ENCODE peak calls at places on chromosomes 1 and 21, in six cellular contexts. One of them, this sample, is unnamed.

GRCh38 chr21:41153443-41153842 is 14.5 kb upstream of the BACE2 start:
- DNase-seq in PC-3: no peak
- DNase-seq in left ventricle myocardium inferior: no peak
- DNase-seq in brain microvascular endothelial cell: no peak
- DNase-seq in fibroblast of lung: no peak
- DNase-seq in thoracic aorta: no peak
- DNase-seq in this sample: no peak

GRCh38 chr1:180881806-180882509 is 30.7 kb upstream of the KIAA1614 start:
- DNase-seq in PC-3: peak
- DNase-seq in left ventricle myocardium inferior: no peak
- DNase-seq in brain microvascular endothelial cell: no peak
- DNase-seq in fibroblast of lung: peak
- DNase-seq in thoracic aorta: no peak
- DNase-seq in this sample: no peak

GRCh38 chr1:187001198-187001904 is 172.6 kb downstream of the PLA2G4A start:
- DNase-seq in PC-3: peak
- DNase-seq in left ventricle myocardium inferior: no peak
- DNase-seq in brain microvascular endothelial cell: peak
- DNase-seq in fibroblast of lung: peak
- DNase-seq in thoracic aorta: no peak
- DNase-seq in this sample: no peak

GRCh38 chr1:40315239-40315794 is 1.8 kb downstream of the COL9A2 start:
- DNase-seq in PC-3: peak
- DNase-seq in left ventricle myocardium inferior: peak
- DNase-seq in brain microvascular endothelial cell: peak
- DNase-seq in fibroblast of lung: peak
- DNase-seq in thoracic aorta: peak
- DNase-seq in this sample: peak

GRCh38 chr1:242425232-242425631 is 99.3 kb downstream of the PLD5 start:
- DNase-seq in PC-3: peak
- DNase-seq in left ventricle myocardium inferior: no peak
- DNase-seq in brain microvascular endothelial cell: peak
- DNase-seq in fibroblast of lung: no peak
- DNase-seq in thoracic aorta: no peak
- DNase-seq in this sample: no peak

GRCh38 chr1:154179951-154180687 is 11.8 kb downstream of the TPM3 start:
- DNase-seq in PC-3: no peak
- DNase-seq in left ventricle myocardium inferior: no peak
- DNase-seq in brain microvascular endothelial cell: no peak
- DNase-seq in fibroblast of lung: no peak
- DNase-seq in thoracic aorta: no peak
- DNase-seq in this sample: no peak

GRCh38 chr1:213171711-213172110 is 120.7 kb downstream of the RPS6KC1 start:
- DNase-seq in PC-3: no peak
- DNase-seq in left ventricle myocardium inferior: no peak
- DNase-seq in brain microvascular endothelial cell: no peak
- DNase-seq in fibroblast of lung: no peak
- DNase-seq in thoracic aorta: no peak
- DNase-seq in this sample: no peak

GRCh38 chr1:227357229-227358078 is 39.2 kb upstream of the CDC42BPA start:
- DNase-seq in PC-3: peak
- DNase-seq in left ventricle myocardium inferior: peak
- DNase-seq in brain microvascular endothelial cell: peak
- DNase-seq in fibroblast of lung: peak
- DNase-seq in thoracic aorta: no peak
- DNase-seq in this sample: peak

GRCh38 chr1:231720652-231721325 is 94.2 kb downstream of the DISC1 start:
- DNase-seq in PC-3: no peak
- DNase-seq in left ventricle myocardium inferior: no peak
- DNase-seq in brain microvascular endothelial cell: no peak
- DNase-seq in fibroblast of lung: no peak
- DNase-seq in thoracic aorta: no peak
- DNase-seq in this sample: no peak

GRCh38 chr1:196723325-196724185 is 51.1 kb upstream of the CFHR3 start:
- DNase-seq in PC-3: peak
- DNase-seq in left ventricle myocardium inferior: no peak
- DNase-seq in brain microvascular endothelial cell: peak
- DNase-seq in fibroblast of lung: peak
- DNase-seq in thoracic aorta: no peak
- DNase-seq in this sample: no peak

GRCh38 chr1:20440785-20441200 is 45.2 kb downstream of the CAMK2N1 start:
- DNase-seq in PC-3: peak
- DNase-seq in left ventricle myocardium inferior: peak
- DNase-seq in brain microvascular endothelial cell: peak
- DNase-seq in fibroblast of lung: peak
- DNase-seq in thoracic aorta: no peak
- DNase-seq in this sample: no peak

GRCh38 chr1:65020774-65021173 is 54.4 kb upstream of the JAK1 start:
- DNase-seq in PC-3: peak
- DNase-seq in left ventricle myocardium inferior: no peak
- DNase-seq in brain microvascular endothelial cell: no peak
- DNase-seq in fibroblast of lung: peak
- DNase-seq in thoracic aorta: no peak
- DNase-seq in this sample: no peak

GRCh38 chr1:202599669-202600431 is 110.4 kb downstream of the SYT2 start:
- DNase-seq in PC-3: peak
- DNase-seq in left ventricle myocardium inferior: peak
- DNase-seq in brain microvascular endothelial cell: peak
- DNase-seq in fibroblast of lung: peak
- DNase-seq in thoracic aorta: no peak
- DNase-seq in this sample: no peak

GRCh38 chr1:2214541-2215241 is 13.4 kb upstream of the SKI start:
- DNase-seq in PC-3: no peak
- DNase-seq in left ventricle myocardium inferior: peak
- DNase-seq in brain microvascular endothelial cell: no peak
- DNase-seq in fibroblast of lung: peak
- DNase-seq in thoracic aorta: no peak
- DNase-seq in this sample: peak

GRCh38 chr1:71796044-71796443 is 486.3 kb downstream of the NEGR1 start:
- DNase-seq in PC-3: peak
- DNase-seq in left ventricle myocardium inferior: no peak
- DNase-seq in brain microvascular endothelial cell: no peak
- DNase-seq in fibroblast of lung: no peak
- DNase-seq in thoracic aorta: no peak
- DNase-seq in this sample: no peak

GRCh38 chr1:113170519-113170918 is 97.5 kb downstream of the LRIG2 start:
- DNase-seq in PC-3: no peak
- DNase-seq in left ventricle myocardium inferior: no peak
- DNase-seq in brain microvascular endothelial cell: no peak
- DNase-seq in fibroblast of lung: no peak
- DNase-seq in thoracic aorta: no peak
- DNase-seq in this sample: no peak

GRCh38 chr1:220219136-220219442 is 53.2 kb downstream of the RAB3GAP2 start:
- DNase-seq in PC-3: no peak
- DNase-seq in left ventricle myocardium inferior: no peak
- DNase-seq in brain microvascular endothelial cell: no peak
- DNase-seq in fibroblast of lung: no peak
- DNase-seq in thoracic aorta: no peak
- DNase-seq in this sample: no peak

GRCh38 chr1:869499-870244 is 54.1 kb upstream of the SAMD11 start:
- DNase-seq in PC-3: peak
- DNase-seq in left ventricle myocardium inferior: peak
- DNase-seq in brain microvascular endothelial cell: no peak
- DNase-seq in fibroblast of lung: peak
- DNase-seq in thoracic aorta: no peak
- DNase-seq in this sample: no peak

GRCh38 chr1:68745006-68745405 is 248.1 kb upstream of the DEPDC1 start:
- DNase-seq in PC-3: no peak
- DNase-seq in left ventricle myocardium inferior: no peak
- DNase-seq in brain microvascular endothelial cell: no peak
- DNase-seq in fibroblast of lung: peak
- DNase-seq in thoracic aorta: no peak
- DNase-seq in this sample: no peak

GRCh38 chr1:9417695-9418094 is 121.6 kb upstream of the SLC25A33 start:
- DNase-seq in PC-3: no peak
- DNase-seq in left ventricle myocardium inferior: no peak
- DNase-seq in brain microvascular endothelial cell: no peak
- DNase-seq in fibroblast of lung: no peak
- DNase-seq in thoracic aorta: no peak
- DNase-seq in this sample: no peak

GRCh38 chr1:201448981-201449380 is 20.0 kb downstream of the PHLDA3 start:
- DNase-seq in PC-3: no peak
- DNase-seq in left ventricle myocardium inferior: no peak
- DNase-seq in brain microvascular endothelial cell: no peak
- DNase-seq in fibroblast of lung: no peak
- DNase-seq in thoracic aorta: no peak
- DNase-seq in this sample: no peak

GRCh38 chr1:99943238-99943794 is 26.5 kb upstream of the SLC35A3 start:
- DNase-seq in PC-3: peak
- DNase-seq in left ventricle myocardium inferior: no peak
- DNase-seq in brain microvascular endothelial cell: peak
- DNase-seq in fibroblast of lung: peak
- DNase-seq in thoracic aorta: no peak
- DNase-seq in this sample: no peak
- TF ChIP-seq CTCF in PC-3: no peak
- TF ChIP-seq CTCF in left ventricle myocardium inferior: no peak
- TF ChIP-seq CTCF in brain microvascular endothelial cell: no peak
- TF ChIP-seq CTCF in fibroblast of lung: no peak
- TF ChIP-seq CTCF in thoracic aorta: no peak
- TF ChIP-seq CTCF in this sample: no peak

GRCh38 chr1:91881280-91881679 is 4.7 kb downstream of the TGFBR3 start:
- DNase-seq in PC-3: no peak
- DNase-seq in left ventricle myocardium inferior: no peak
- DNase-seq in brain microvascular endothelial cell: no peak
- DNase-seq in fibroblast of lung: no peak
- DNase-seq in thoracic aorta: no peak
- DNase-seq in this sample: no peak

GRCh38 chr1:91884459-91885290 is 1.3 kb downstream of the TGFBR3 start:
- DNase-seq in PC-3: peak
- DNase-seq in left ventricle myocardium inferior: peak
- DNase-seq in brain microvascular endothelial cell: no peak
- DNase-seq in fibroblast of lung: peak
- DNase-seq in thoracic aorta: no peak
- DNase-seq in this sample: no peak

GRCh38 chr1:91885331-91885715 is 628 bp downstream of the TGFBR3 start:
- DNase-seq in PC-3: peak
- DNase-seq in left ventricle myocardium inferior: peak
- DNase-seq in brain microvascular endothelial cell: peak
- DNase-seq in fibroblast of lung: no peak
- DNase-seq in thoracic aorta: no peak
- DNase-seq in this sample: peak

GRCh38 chr1:91885716-91886506 is at the start of gene TGFBR3:
- DNase-seq in PC-3: peak
- DNase-seq in left ventricle myocardium inferior: peak
- DNase-seq in brain microvascular endothelial cell: peak
- DNase-seq in fibroblast of lung: peak
- DNase-seq in thoracic aorta: peak
- DNase-seq in this sample: peak

DNA sequence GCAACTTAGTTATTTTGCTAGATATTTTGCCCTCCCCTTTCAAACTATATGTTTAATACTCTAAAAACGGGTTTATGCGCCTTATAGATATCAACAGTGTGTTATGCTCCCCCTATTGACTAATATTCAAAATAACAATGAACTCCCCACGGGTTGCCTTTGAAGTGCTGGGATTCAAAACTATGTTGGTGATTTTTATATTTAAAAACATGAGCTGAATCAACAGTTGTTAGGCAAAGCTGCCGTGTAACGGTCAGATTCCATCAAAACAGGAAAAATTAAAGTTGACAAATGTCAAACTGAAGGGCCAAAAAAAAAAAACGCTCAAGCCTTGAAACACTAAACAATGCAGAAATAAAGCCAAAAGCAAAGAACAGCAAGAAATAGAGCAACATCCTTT is 2.5 kb downstream of the TGFBR3 start:
- DNase-seq in PC-3: peak
- DNase-seq in left ventricle myocardium inferior: no peak
- DNase-seq in brain microvascular endothelial cell: peak
- DNase-seq in fibroblast of lung: peak
- DNase-seq in thoracic aorta: no peak
- DNase-seq in this sample: no peak
- H3K4me3 ChIP-seq in PC-3: peak
- H3K4me3 ChIP-seq in left ventricle myocardium inferior: peak
- H3K4me3 ChIP-seq in brain microvascular endothelial cell: no peak
- H3K4me3 ChIP-seq in fibroblast of lung: peak
- H3K4me3 ChIP-seq in thoracic aorta: peak
- H3K4me3 ChIP-seq in this sample: peak

GRCh38 chr1:206658264-206658980 is 23.1 kb downstream of the DYRK3 start:
- DNase-seq in PC-3: no peak
- DNase-seq in left ventricle myocardium inferior: peak
- DNase-seq in brain microvascular endothelial cell: peak
- DNase-seq in fibroblast of lung: no peak
- DNase-seq in thoracic aorta: no peak
- DNase-seq in this sample: no peak
- H3K27ac ChIP-seq in PC-3: no peak
- H3K27ac ChIP-seq in left ventricle myocardium inferior: peak
- H3K27ac ChIP-seq in brain microvascular endothelial cell: no peak
- H3K27ac ChIP-seq in fibroblast of lung: no peak
- H3K27ac ChIP-seq in thoracic aorta: no peak
- H3K27ac ChIP-seq in this sample: peak

GRCh38 chr1:151289991-151290708 is 8.1 kb downstream of the ZNF687 start:
- DNase-seq in PC-3: no peak
- DNase-seq in left ventricle myocardium inferior: no peak
- DNase-seq in brain microvascular endothelial cell: no peak
- DNase-seq in fibroblast of lung: no peak
- DNase-seq in thoracic aorta: no peak
- DNase-seq in this sample: no peak

GRCh38 chr1:151294748-151295462 is 12.8 kb downstream of the ZNF687 start:
- DNase-seq in PC-3: no peak
- DNase-seq in left ventricle myocardium inferior: no peak
- DNase-seq in brain microvascular endothelial cell: no peak
- DNase-seq in fibroblast of lung: no peak
- DNase-seq in thoracic aorta: no peak
- DNase-seq in this sample: no peak

GRCh38 chr1:151290709-151291303 is 8.7 kb downstream of the ZNF687 start:
- DNase-seq in PC-3: no peak
- DNase-seq in left ventricle myocardium inferior: no peak
- DNase-seq in brain microvascular endothelial cell: no peak
- DNase-seq in fibroblast of lung: no peak
- DNase-seq in thoracic aorta: no peak
- DNase-seq in this sample: no peak

GRCh38 chr1:151293093-151293492 is 11.0 kb downstream of the ZNF687 start:
- DNase-seq in PC-3: no peak
- DNase-seq in left ventricle myocardium inferior: no peak
- DNase-seq in brain microvascular endothelial cell: no peak
- DNase-seq in fibroblast of lung: no peak
- DNase-seq in thoracic aorta: no peak
- DNase-seq in this sample: no peak

DNA sequence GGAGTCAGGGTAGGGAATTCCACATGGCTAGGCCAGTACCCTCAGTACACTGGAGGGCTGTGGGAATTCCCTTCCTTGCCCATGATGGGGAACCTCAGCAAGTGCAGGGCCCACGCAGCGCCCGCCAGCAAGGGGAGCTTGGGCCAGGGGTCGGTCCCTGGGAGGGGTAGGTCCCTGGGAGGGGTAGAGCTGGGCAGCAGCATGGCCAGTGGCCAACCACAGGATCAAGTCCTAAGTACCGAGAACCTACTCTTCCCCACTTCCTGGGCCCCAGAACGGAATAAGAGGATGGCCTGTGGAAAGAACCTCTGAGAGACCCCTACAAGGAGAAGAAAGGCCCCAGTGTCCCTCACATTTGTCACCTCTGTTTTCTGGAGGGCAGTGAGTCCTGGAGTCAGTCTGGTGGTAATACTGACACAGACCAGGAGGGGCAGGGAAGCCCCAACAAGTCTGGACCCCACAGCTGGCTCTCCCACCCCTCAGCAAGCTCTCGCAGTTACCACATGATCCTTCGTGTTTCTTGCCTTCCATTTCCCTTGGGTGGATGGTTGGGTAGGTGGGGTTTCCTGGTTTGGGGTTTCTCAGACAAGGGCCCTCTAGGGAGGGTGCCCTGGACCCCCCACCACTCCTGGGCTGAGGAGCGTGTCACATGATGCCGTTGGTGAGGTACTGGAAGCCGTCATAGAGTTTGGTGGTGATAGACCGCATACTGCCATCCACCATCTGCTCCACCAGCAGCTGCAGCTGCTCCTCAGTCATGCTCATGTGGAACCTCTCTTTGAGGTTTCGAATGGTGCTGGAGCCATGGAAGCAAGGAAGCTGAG is 10.3 kb downstream of the ZNF687 start:
- DNase-seq in PC-3: no peak
- DNase-seq in left ventricle myocardium inferior: no peak
- DNase-seq in brain microvascular endothelial cell: no peak
- DNase-seq in fibroblast of lung: no peak
- DNase-seq in thoracic aorta: no peak
- DNase-seq in this sample: no peak
- TF ChIP-seq CTCF in PC-3: peak
- TF ChIP-seq CTCF in left ventricle myocardium inferior: no peak
- TF ChIP-seq CTCF in brain microvascular endothelial cell: peak
- TF ChIP-seq CTCF in fibroblast of lung: no peak
- TF ChIP-seq CTCF in thoracic aorta: no peak
- TF ChIP-seq CTCF in this sample: no peak